ENCODE peak calls at places on chromosome 3, in four cellular contexts. U, Z, D and F are unnamed samples.

GRCh38 chr3:1852950-1853349 is 245.7 kb upstream of the CNTN4 start:
- DNase-seq in Z (no peak), D (no peak), U (no peak), F (no peak)

GRCh38 chr3:124572851-124573405 is 157.3 kb upstream of the UMPS start:
- DNase-seq in U (no peak), D (no peak), Z (no peak), F (no peak)

GRCh38 chr3:197181751-197182150 is 116.7 kb downstream of the DLG1 start:
- DNase-seq in D (no peak), U (no peak), Z (no peak), F (peak)

GRCh38 chr3:127041933-127042332 is 59.0 kb downstream of the PLXNA1 start:
- DNase-seq in Z (no peak), D (no peak), U (peak), F (no peak)

GRCh38 chr3:167829057-167829456 is 93.5 kb downstream of the SERPINI1 start:
- DNase-seq in D (no peak), Z (no peak), U (no peak), F (no peak)

GRCh38 chr3:44090036-44090435 is 151.7 kb upstream of the TOPAZ1 start:
- DNase-seq in Z (peak), U (no peak), D (no peak), F (no peak)

GRCh38 chr3:79477242-79477641 is 290.6 kb downstream of the ROBO1 start:
- DNase-seq in Z (no peak), U (no peak), D (no peak), F (no peak)

GRCh38 chr3:160981217-160981938 is 123.8 kb downstream of the B3GALNT1 start:
- DNase-seq in Z (no peak), U (no peak), D (no peak), F (no peak)

GRCh38 chr3:73143821-73144237 is 82.4 kb downstream of the EBLN2 start:
- DNase-seq in D (no peak), Z (no peak), U (no peak), F (no peak)

GRCh38 chr3:66593978-66594377 is 93.2 kb upstream of the LRIG1 start:
- DNase-seq in D (no peak), Z (peak), U (no peak), F (no peak)

GRCh38 chr3:52471371-52472238 is 16.2 kb downstream of the NISCH start:
- DNase-seq in Z (peak), U (peak), D (peak), F (peak)

GRCh38 chr3:130973401-130973800 is 53.2 kb downstream of the ASTE1 start:
- DNase-seq in U (no peak), D (no peak), Z (no peak), F (no peak)

GRCh38 chr3:134311265-134311664 is 60.6 kb upstream of the RYK start:
- DNase-seq in Z (peak), U (no peak), D (no peak), F (peak)

GRCh38 chr3:42228796-42229195 is 37.2 kb downstream of the CCK start:
- DNase-seq in U (no peak), D (no peak), Z (peak), F (no peak)

GRCh38 chr3:95215437-95215836 is 1152.6 kb downstream of the NSUN3 start:
- DNase-seq in U (no peak), D (no peak), Z (no peak), F (no peak)

GRCh38 chr3:171812811-171813210 is 2.5 kb upstream of the PLD1 start:
- DNase-seq in D (no peak), U (no peak), Z (no peak), F (no peak)

GRCh38 chr3:171811059-171811912 is 1.0 kb upstream of the PLD1 start:
- DNase-seq in Z (peak), U (no peak), D (no peak), F (no peak)

GRCh38 chr3:171813897-171814460 is 3.7 kb upstream of the PLD1 start:
- DNase-seq in Z (no peak), D (no peak), U (no peak), F (no peak)

GRCh38 chr3:171811913-171812321 is 1.6 kb upstream of the PLD1 start:
- DNase-seq in U (no peak), D (no peak), Z (peak), F (no peak)

GRCh38 chr3:171813278-171813896 is 3.1 kb upstream of the PLD1 start:
- DNase-seq in D (no peak), Z (no peak), U (no peak), F (no peak)
- H3K27ac ChIP-seq in D (peak), Z (no peak), U (peak), F (peak)

GRCh38 chr3:139301654-139302053 is 42.2 kb upstream of the MRPS22 start:
- DNase-seq in U (no peak), Z (no peak), D (no peak), F (no peak)

GRCh38 chr3:139297588-139298311 is 46.1 kb upstream of the MRPS22 start:
- DNase-seq in D (no peak), Z (peak), U (no peak), F (no peak)

GRCh38 chr3:139300416-139300815 is 43.4 kb upstream of the MRPS22 start:
- DNase-seq in D (no peak), U (no peak), Z (no peak), F (no peak)

GRCh38 chr3:139301183-139301582 is 42.6 kb upstream of the MRPS22 start:
- DNase-seq in D (no peak), Z (peak), U (no peak), F (no peak)

DNA sequence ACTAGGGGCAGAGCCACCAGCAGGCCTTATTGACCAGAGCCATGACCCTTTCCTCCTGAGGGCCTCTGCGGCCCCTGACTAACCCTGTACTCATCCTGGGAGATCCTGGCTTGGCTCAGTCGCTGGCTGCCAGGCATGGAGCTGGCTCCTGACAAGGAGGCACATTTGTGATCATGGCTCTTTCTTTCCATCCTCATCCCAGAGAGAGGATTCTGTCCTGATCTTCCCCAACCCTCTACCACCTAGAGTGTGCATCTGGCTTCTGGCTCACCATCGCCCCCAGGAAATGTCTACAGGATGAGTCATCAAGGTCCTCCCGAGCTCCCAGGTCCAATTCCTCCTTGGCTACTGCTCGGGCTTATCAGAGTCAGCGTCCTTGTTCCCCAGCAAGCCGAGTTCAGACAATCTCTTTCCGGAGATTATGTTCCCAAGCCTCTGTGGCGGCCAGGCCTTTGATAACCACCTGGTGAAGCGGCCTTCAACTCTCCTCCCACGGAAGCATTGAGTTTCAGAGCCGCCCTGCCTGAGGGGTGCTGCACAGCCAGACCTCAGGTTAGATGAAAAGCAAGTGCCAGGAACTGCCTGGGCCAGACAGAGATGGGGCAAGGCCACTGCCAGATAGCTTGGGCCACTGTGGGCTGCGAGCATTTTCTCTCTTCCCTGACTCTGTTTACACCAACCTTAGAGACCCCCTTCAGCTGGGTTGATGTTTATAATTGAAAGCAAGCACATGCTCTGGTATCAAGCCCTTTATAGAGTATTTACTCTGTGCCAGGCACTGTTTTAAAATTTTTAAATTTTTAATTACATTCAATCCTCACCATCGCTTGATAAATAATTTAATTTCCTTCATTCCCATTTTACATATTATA is 44.3 kb upstream of the MRPS22 start:
- DNase-seq in D (no peak), U (no peak), Z (peak), F (no peak)
- TF ChIP-seq CTCF in D (no peak), U (no peak), Z (no peak), F (no peak)

GRCh38 chr3:49119036-49119435 is 1.6 kb downstream of the USP19 start:
- DNase-seq in D (no peak), U (no peak), Z (no peak), F (no peak)
- H3K27ac ChIP-seq in D (peak), U (peak), Z (no peak), F (peak)

GRCh38 chr3:5136619-5137429 is 14.7 kb downstream of the ARL8B start:
- DNase-seq in Z (peak), D (no peak), U (no peak), F (no peak)
- TF ChIP-seq CTCF in Z (peak), D (no peak), U (no peak), F (peak)

GRCh38 chr3:59970796-59971195 is 921.0 kb upstream of the CFAP20DC start:
- DNase-seq in Z (no peak), U (no peak), D (no peak), F (no peak)
- H3K27ac ChIP-seq in Z (no peak), U (no peak), D (no peak), F (no peak)

GRCh38 chr3:13414040-13414729 is 5.9 kb downstream of the NUP210 start:
- DNase-seq in D (no peak), U (peak), Z (peak), F (peak)

GRCh38 chr3:13419356-13420050 is 619 bp downstream of the NUP210 start:
- DNase-seq in U (peak), Z (peak), D (no peak), F (no peak)

GRCh38 chr3:13415236-13416001 is 4.7 kb downstream of the NUP210 start:
- DNase-seq in D (no peak), U (no peak), Z (no peak), F (no peak)

GRCh38 chr3:13420051-13420816 is at the start of gene NUP210:
- DNase-seq in U (peak), Z (peak), D (no peak), F (no peak)

DNA sequence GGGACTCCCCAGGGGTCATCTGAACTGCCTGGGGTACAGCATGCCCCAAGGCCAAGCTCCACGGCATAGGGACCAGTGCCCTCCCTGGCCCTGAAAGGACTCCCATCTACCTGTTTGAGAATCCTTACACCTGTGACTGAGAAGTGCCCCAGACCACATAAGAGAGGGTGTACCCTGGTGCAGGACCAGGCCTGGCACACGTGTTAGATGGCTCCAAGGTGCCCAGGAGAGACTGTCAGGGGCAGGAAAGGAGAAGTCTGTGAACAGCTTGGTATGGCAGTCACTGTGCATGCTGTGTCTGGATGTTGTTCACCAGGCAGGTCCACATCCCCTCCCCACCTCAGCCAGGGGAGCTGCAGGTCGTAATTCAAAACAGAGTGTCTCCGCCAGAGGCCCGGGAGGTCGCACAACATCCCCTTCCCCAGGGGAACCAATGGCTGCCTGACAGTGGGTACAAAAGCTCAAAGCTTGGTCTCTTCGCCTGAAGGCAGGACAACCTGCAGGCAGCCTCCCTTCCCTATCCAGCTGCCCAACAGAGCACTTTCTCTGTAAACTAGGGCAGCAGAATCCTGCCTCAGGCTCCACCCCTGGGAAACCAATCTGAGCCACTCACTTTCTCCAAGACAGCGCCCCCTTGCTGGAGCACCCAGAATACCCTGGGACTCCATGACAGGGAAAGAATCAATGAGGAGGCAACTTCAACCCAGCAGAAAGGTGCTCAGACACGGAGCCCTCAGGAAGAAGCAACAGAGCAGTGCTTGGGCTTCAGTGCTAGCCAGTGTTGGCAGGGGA is 3.9 kb downstream of the NUP210 start:
- DNase-seq in D (no peak), Z (no peak), U (no peak), F (no peak)
- TF ChIP-seq CTCF in D (no peak), Z (peak), U (no peak), F (no peak)

DNA sequence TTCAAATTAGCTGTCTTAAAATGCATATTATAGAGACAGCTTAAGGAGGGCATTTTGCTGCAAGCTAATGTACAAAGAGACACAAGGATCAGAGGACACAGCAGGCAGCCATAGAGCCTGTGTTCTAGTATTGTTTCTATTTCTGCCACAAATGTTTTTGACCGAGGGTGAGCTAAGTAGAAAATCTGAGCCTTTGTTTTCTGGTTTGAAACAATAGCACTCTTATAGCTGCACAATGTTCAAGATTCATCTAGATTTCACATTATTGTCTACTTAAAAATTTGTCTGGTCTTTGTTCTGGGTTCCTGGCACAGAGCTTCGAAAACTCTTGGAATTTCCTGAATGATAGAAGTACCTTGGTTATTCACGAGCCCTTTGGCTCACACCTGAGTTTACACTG is 40.0 kb upstream of the TUSC7 start:
- DNase-seq in Z (no peak), U (no peak), D (no peak), F (no peak)
- H3K27ac ChIP-seq in Z (no peak), U (no peak), D (no peak), F (no peak)